ENCODE peak calls at places on chromosomes 2 and 18, in seven cellular contexts. One of them, this sample, is unnamed.

GRCh38 chr18:3380384-3380961 is 69.5 kb upstream of the TGIF1 start:
- DNase-seq in endothelial cell: no peak
- DNase-seq in DMS 273 treated with DMSO at 0.1 percent for 48 hours: no peak
- DNase-seq in NCI-H2081: no peak
- DNase-seq in activated CD4-positive, alpha-beta T cell treated with anti-CD3 and anti-CD28 coated beads, Interleukin-2, amount 50 U/mL, for 4 hours: no peak
- DNase-seq in activated T-cell treated with anti-CD3 and anti-CD28 coated beads, Interleukin-2, amount 50 U/mL, for 72 hours: peak
- DNase-seq in brain microvascular endothelial cell: peak
- DNase-seq in this sample: no peak

GRCh38 chr2:190843874-190844699 is 36.5 kb upstream of the GLS start:
- DNase-seq in endothelial cell: no peak
- DNase-seq in DMS 273 treated with DMSO at 0.1 percent for 48 hours: no peak
- DNase-seq in NCI-H2081: no peak
- DNase-seq in activated CD4-positive, alpha-beta T cell treated with anti-CD3 and anti-CD28 coated beads, Interleukin-2, amount 50 U/mL, for 4 hours: no peak
- DNase-seq in activated T-cell treated with anti-CD3 and anti-CD28 coated beads, Interleukin-2, amount 50 U/mL, for 72 hours: peak
- DNase-seq in brain microvascular endothelial cell: peak
- DNase-seq in this sample: no peak

GRCh38 chr2:106623424-106623823 is 136.3 kb downstream of the CD8B2 start:
- DNase-seq in endothelial cell: no peak
- DNase-seq in DMS 273 treated with DMSO at 0.1 percent for 48 hours: no peak
- DNase-seq in NCI-H2081: no peak
- DNase-seq in activated CD4-positive, alpha-beta T cell treated with anti-CD3 and anti-CD28 coated beads, Interleukin-2, amount 50 U/mL, for 4 hours: no peak
- DNase-seq in activated T-cell treated with anti-CD3 and anti-CD28 coated beads, Interleukin-2, amount 50 U/mL, for 72 hours: no peak
- DNase-seq in brain microvascular endothelial cell: no peak
- DNase-seq in this sample: no peak

GRCh38 chr18:46411862-46412690 is 244.9 kb downstream of the LOXHD1 start:
- DNase-seq in endothelial cell: no peak
- DNase-seq in DMS 273 treated with DMSO at 0.1 percent for 48 hours: peak
- DNase-seq in NCI-H2081: no peak
- DNase-seq in activated CD4-positive, alpha-beta T cell treated with anti-CD3 and anti-CD28 coated beads, Interleukin-2, amount 50 U/mL, for 4 hours: no peak
- DNase-seq in activated T-cell treated with anti-CD3 and anti-CD28 coated beads, Interleukin-2, amount 50 U/mL, for 72 hours: no peak
- DNase-seq in brain microvascular endothelial cell: no peak
- DNase-seq in this sample: no peak

GRCh38 chr2:167133614-167134013 is 245.3 kb downstream of the XIRP2 start:
- DNase-seq in endothelial cell: no peak
- DNase-seq in DMS 273 treated with DMSO at 0.1 percent for 48 hours: no peak
- DNase-seq in NCI-H2081: no peak
- DNase-seq in activated CD4-positive, alpha-beta T cell treated with anti-CD3 and anti-CD28 coated beads, Interleukin-2, amount 50 U/mL, for 4 hours: no peak
- DNase-seq in activated T-cell treated with anti-CD3 and anti-CD28 coated beads, Interleukin-2, amount 50 U/mL, for 72 hours: no peak
- DNase-seq in brain microvascular endothelial cell: no peak
- DNase-seq in this sample: no peak

GRCh38 chr2:74250189-74250631 is 51.8 kb downstream of the MTHFD2 start:
- DNase-seq in endothelial cell: peak
- DNase-seq in DMS 273 treated with DMSO at 0.1 percent for 48 hours: no peak
- DNase-seq in NCI-H2081: peak
- DNase-seq in activated CD4-positive, alpha-beta T cell treated with anti-CD3 and anti-CD28 coated beads, Interleukin-2, amount 50 U/mL, for 4 hours: peak
- DNase-seq in activated T-cell treated with anti-CD3 and anti-CD28 coated beads, Interleukin-2, amount 50 U/mL, for 72 hours: peak
- DNase-seq in brain microvascular endothelial cell: no peak
- DNase-seq in this sample: peak

GRCh38 chr2:212912445-212913103 is 238.8 kb downstream of the IKZF2 start:
- DNase-seq in endothelial cell: no peak
- DNase-seq in DMS 273 treated with DMSO at 0.1 percent for 48 hours: no peak
- DNase-seq in NCI-H2081: no peak
- DNase-seq in activated CD4-positive, alpha-beta T cell treated with anti-CD3 and anti-CD28 coated beads, Interleukin-2, amount 50 U/mL, for 4 hours: no peak
- DNase-seq in activated T-cell treated with anti-CD3 and anti-CD28 coated beads, Interleukin-2, amount 50 U/mL, for 72 hours: no peak
- DNase-seq in brain microvascular endothelial cell: peak
- DNase-seq in this sample: no peak

GRCh38 chr2:3654031-3654430 is 4.0 kb upstream of the ALLC start:
- DNase-seq in endothelial cell: no peak
- DNase-seq in DMS 273 treated with DMSO at 0.1 percent for 48 hours: no peak
- DNase-seq in NCI-H2081: no peak
- DNase-seq in activated CD4-positive, alpha-beta T cell treated with anti-CD3 and anti-CD28 coated beads, Interleukin-2, amount 50 U/mL, for 4 hours: no peak
- DNase-seq in activated T-cell treated with anti-CD3 and anti-CD28 coated beads, Interleukin-2, amount 50 U/mL, for 72 hours: no peak
- DNase-seq in brain microvascular endothelial cell: no peak
- DNase-seq in this sample: no peak

GRCh38 chr18:46466236-46467160 is 190.5 kb downstream of the LOXHD1 start:
- DNase-seq in endothelial cell: no peak
- DNase-seq in DMS 273 treated with DMSO at 0.1 percent for 48 hours: no peak
- DNase-seq in NCI-H2081: no peak
- DNase-seq in activated CD4-positive, alpha-beta T cell treated with anti-CD3 and anti-CD28 coated beads, Interleukin-2, amount 50 U/mL, for 4 hours: no peak
- DNase-seq in activated T-cell treated with anti-CD3 and anti-CD28 coated beads, Interleukin-2, amount 50 U/mL, for 72 hours: no peak
- DNase-seq in brain microvascular endothelial cell: no peak
- DNase-seq in this sample: no peak

GRCh38 chr2:164706522-164706921 is 85.2 kb upstream of the GRB14 start:
- DNase-seq in endothelial cell: no peak
- DNase-seq in DMS 273 treated with DMSO at 0.1 percent for 48 hours: no peak
- DNase-seq in NCI-H2081: no peak
- DNase-seq in activated CD4-positive, alpha-beta T cell treated with anti-CD3 and anti-CD28 coated beads, Interleukin-2, amount 50 U/mL, for 4 hours: no peak
- DNase-seq in activated T-cell treated with anti-CD3 and anti-CD28 coated beads, Interleukin-2, amount 50 U/mL, for 72 hours: no peak
- DNase-seq in brain microvascular endothelial cell: peak
- DNase-seq in this sample: no peak

GRCh38 chr2:191415101-191415500 is 169.9 kb downstream of the MYO1B start:
- DNase-seq in endothelial cell: no peak
- DNase-seq in DMS 273 treated with DMSO at 0.1 percent for 48 hours: no peak
- DNase-seq in NCI-H2081: no peak
- DNase-seq in activated CD4-positive, alpha-beta T cell treated with anti-CD3 and anti-CD28 coated beads, Interleukin-2, amount 50 U/mL, for 4 hours: no peak
- DNase-seq in activated T-cell treated with anti-CD3 and anti-CD28 coated beads, Interleukin-2, amount 50 U/mL, for 72 hours: no peak
- DNase-seq in brain microvascular endothelial cell: no peak
- DNase-seq in this sample: no peak

GRCh38 chr18:6013101-6013790 is 117.9 kb upstream of the TMEM200C start:
- DNase-seq in endothelial cell: no peak
- DNase-seq in DMS 273 treated with DMSO at 0.1 percent for 48 hours: no peak
- DNase-seq in NCI-H2081: no peak
- DNase-seq in activated CD4-positive, alpha-beta T cell treated with anti-CD3 and anti-CD28 coated beads, Interleukin-2, amount 50 U/mL, for 4 hours: no peak
- DNase-seq in activated T-cell treated with anti-CD3 and anti-CD28 coated beads, Interleukin-2, amount 50 U/mL, for 72 hours: no peak
- DNase-seq in brain microvascular endothelial cell: no peak
- DNase-seq in this sample: no peak

GRCh38 chr2:239721991-239722759 is 303.0 kb downstream of the NDUFA10 start:
- DNase-seq in endothelial cell: no peak
- DNase-seq in DMS 273 treated with DMSO at 0.1 percent for 48 hours: no peak
- DNase-seq in NCI-H2081: no peak
- DNase-seq in activated CD4-positive, alpha-beta T cell treated with anti-CD3 and anti-CD28 coated beads, Interleukin-2, amount 50 U/mL, for 4 hours: no peak
- DNase-seq in activated T-cell treated with anti-CD3 and anti-CD28 coated beads, Interleukin-2, amount 50 U/mL, for 72 hours: no peak
- DNase-seq in brain microvascular endothelial cell: no peak
- DNase-seq in this sample: no peak

GRCh38 chr2:239932881-239933735 is 92.0 kb downstream of the NDUFA10 start:
- DNase-seq in endothelial cell: peak
- DNase-seq in DMS 273 treated with DMSO at 0.1 percent for 48 hours: no peak
- DNase-seq in NCI-H2081: no peak
- DNase-seq in activated CD4-positive, alpha-beta T cell treated with anti-CD3 and anti-CD28 coated beads, Interleukin-2, amount 50 U/mL, for 4 hours: no peak
- DNase-seq in activated T-cell treated with anti-CD3 and anti-CD28 coated beads, Interleukin-2, amount 50 U/mL, for 72 hours: no peak
- DNase-seq in brain microvascular endothelial cell: no peak
- DNase-seq in this sample: no peak

GRCh38 chr2:238069877-238070276 is 9.1 kb downstream of the SCLY start:
- DNase-seq in endothelial cell: no peak
- DNase-seq in DMS 273 treated with DMSO at 0.1 percent for 48 hours: no peak
- DNase-seq in NCI-H2081: no peak
- DNase-seq in activated CD4-positive, alpha-beta T cell treated with anti-CD3 and anti-CD28 coated beads, Interleukin-2, amount 50 U/mL, for 4 hours: no peak
- DNase-seq in activated T-cell treated with anti-CD3 and anti-CD28 coated beads, Interleukin-2, amount 50 U/mL, for 72 hours: no peak
- DNase-seq in brain microvascular endothelial cell: no peak
- DNase-seq in this sample: no peak

GRCh38 chr2:8334866-8335325 is 347.0 kb upstream of the ID2 start:
- DNase-seq in endothelial cell: no peak
- DNase-seq in DMS 273 treated with DMSO at 0.1 percent for 48 hours: no peak
- DNase-seq in NCI-H2081: no peak
- DNase-seq in activated CD4-positive, alpha-beta T cell treated with anti-CD3 and anti-CD28 coated beads, Interleukin-2, amount 50 U/mL, for 4 hours: no peak
- DNase-seq in activated T-cell treated with anti-CD3 and anti-CD28 coated beads, Interleukin-2, amount 50 U/mL, for 72 hours: no peak
- DNase-seq in brain microvascular endothelial cell: no peak
- DNase-seq in this sample: no peak

GRCh38 chr2:3193423-3194330 is 183.9 kb downstream of the EIPR1 start:
- DNase-seq in endothelial cell: no peak
- DNase-seq in DMS 273 treated with DMSO at 0.1 percent for 48 hours: no peak
- DNase-seq in NCI-H2081: no peak
- DNase-seq in activated CD4-positive, alpha-beta T cell treated with anti-CD3 and anti-CD28 coated beads, Interleukin-2, amount 50 U/mL, for 4 hours: no peak
- DNase-seq in activated T-cell treated with anti-CD3 and anti-CD28 coated beads, Interleukin-2, amount 50 U/mL, for 72 hours: no peak
- DNase-seq in brain microvascular endothelial cell: no peak
- DNase-seq in this sample: no peak

GRCh38 chr2:109243526-109244425 is 114.8 kb downstream of the SH3RF3 start:
- DNase-seq in endothelial cell: no peak
- DNase-seq in DMS 273 treated with DMSO at 0.1 percent for 48 hours: no peak
- DNase-seq in NCI-H2081: no peak
- DNase-seq in activated CD4-positive, alpha-beta T cell treated with anti-CD3 and anti-CD28 coated beads, Interleukin-2, amount 50 U/mL, for 4 hours: no peak
- DNase-seq in activated T-cell treated with anti-CD3 and anti-CD28 coated beads, Interleukin-2, amount 50 U/mL, for 72 hours: no peak
- DNase-seq in brain microvascular endothelial cell: no peak
- DNase-seq in this sample: no peak

This sample was measured in germinal center.